ENCODE peak calls at places on chromosomes 7 and 10, in eight cellular contexts. C is GM12878, J is upper lobe of left lung, A is testis, I is A549, O is body of pancreas, M is heart left ventricle, F is Peyer's patch. B is an unnamed sample.

GRCh38 chr10:35898722-35899485 is 256.8 kb upstream of the FZD8 start:
- DNase-seq in C (no peak), J (no peak), A (peak), I (no peak), O (no peak), M (peak), F (no peak), B (peak)

GRCh38 chr7:152904698-152905097 is 145.1 kb downstream of the ACTR3B start:
- DNase-seq in C (no peak), J (no peak), A (no peak), I (no peak), O (no peak), M (no peak), F (no peak), B (no peak)

GRCh38 chr10:81848514-81848913 is 26.5 kb upstream of the NRG3 start:
- DNase-seq in C (no peak), J (no peak), A (no peak), I (no peak), O (no peak), M (no peak), F (no peak), B (no peak)

GRCh38 chr7:31957756-31958155 is 112.5 kb downstream of the PDE1C start:
- DNase-seq in C (no peak), J (no peak), A (no peak), I (no peak), O (no peak), M (no peak), F (no peak), B (no peak)

GRCh38 chr10:44243851-44244502 is 140.9 kb downstream of the CXCL12 start:
- DNase-seq in C (no peak), J (no peak), A (no peak), I (no peak), O (no peak), M (no peak), F (no peak), B (no peak)

GRCh38 chr10:131822013-131822693 is 78.7 kb upstream of the PPP2R2D start:
- DNase-seq in C (no peak), J (peak), A (peak), I (no peak), O (no peak), M (no peak), F (no peak), B (no peak)

GRCh38 chr7:94003446-94004023 is 620 bp downstream of the BET1 start:
- DNase-seq in C (no peak), J (no peak), A (no peak), I (peak), O (peak), M (no peak), F (no peak), B (no peak)

GRCh38 chr7:36638140-36638539 is 86.2 kb downstream of the AOAH start:
- DNase-seq in C (no peak), J (no peak), A (no peak), I (no peak), O (no peak), M (no peak), F (no peak), B (no peak)

GRCh38 chr7:7738622-7739021 is 20.2 kb upstream of the RPA3 start:
- DNase-seq in C (no peak), J (no peak), A (no peak), I (no peak), O (no peak), M (no peak), F (no peak), B (no peak)

GRCh38 chr10:6401562-6402348 is 178.3 kb downstream of the PRKCQ start:
- DNase-seq in C (peak), J (peak), A (peak), I (peak), O (peak), M (peak), F (peak), B (peak)

GRCh38 chr7:104928721-104929400 is 85.1 kb upstream of the KMT2E start:
- DNase-seq in C (no peak), J (no peak), A (no peak), I (no peak), O (no peak), M (no peak), F (no peak), B (no peak)

GRCh38 chr10:70551491-70551890 is 51.0 kb downstream of the PRF1 start:
- DNase-seq in C (no peak), J (no peak), A (no peak), I (no peak), O (no peak), M (no peak), F (no peak), B (no peak)

GRCh38 chr7:7208524-7208923 is 26.2 kb downstream of the C1GALT1 start:
- DNase-seq in C (no peak), J (no peak), A (no peak), I (no peak), O (no peak), M (no peak), F (no peak), B (no peak)

GRCh38 chr10:50679149-50679548 is 55.4 kb upstream of the SGMS1 start:
- DNase-seq in C (no peak), J (no peak), A (no peak), I (no peak), O (no peak), M (no peak), F (no peak), B (no peak)

GRCh38 chr10:124654686-124655085 is 89.5 kb downstream of the FAM53B start:
- DNase-seq in C (no peak), J (no peak), A (no peak), I (no peak), O (no peak), M (peak), F (no peak), B (peak)

GRCh38 chr7:79454325-79454960 is 976 bp upstream of the MAGI2 start:
- DNase-seq in C (no peak), J (peak), A (peak), I (no peak), O (no peak), M (peak), F (no peak), B (peak)

GRCh38 chr10:58952747-58953466 is 223.5 kb upstream of the PHYHIPL start:
- DNase-seq in C (peak), J (no peak), A (peak), I (peak), O (peak), M (no peak), F (no peak), B (no peak)

GRCh38 chr10:17665742-17666141 is 21.8 kb downstream of the STAM start:
- DNase-seq in C (no peak), J (no peak), A (no peak), I (no peak), O (no peak), M (no peak), F (no peak), B (no peak)

GRCh38 chr10:24202181-24202570 is 6.8 kb upstream of the KIAA1217 start:
- DNase-seq in C (no peak), J (no peak), A (no peak), I (no peak), O (peak), M (no peak), F (no peak), B (no peak)

GRCh38 chr10:113709221-113709838 is 29.6 kb downstream of the CASP7 start:
- DNase-seq in C (no peak), J (no peak), A (no peak), I (no peak), O (no peak), M (no peak), F (no peak), B (no peak)

GRCh38 chr7:15332962-15333361 is 228.9 kb downstream of the AGMO start:
- DNase-seq in C (no peak), J (no peak), A (no peak), I (no peak), O (no peak), M (no peak), F (no peak), B (no peak)

GRCh38 chr7:1340031-1340430 is 107.4 kb downstream of the UNCX start:
- DNase-seq in C (no peak), J (no peak), A (no peak), I (no peak), O (no peak), M (no peak), F (no peak), B (no peak)

GRCh38 chr10:116780691-116781205 is 38.4 kb upstream of the HSPA12A start:
- DNase-seq in C (no peak), J (no peak), A (no peak), I (no peak), O (no peak), M (no peak), F (no peak), B (no peak)

GRCh38 chr7:114273218-114273617 is 141.4 kb upstream of the FOXP2 start:
- DNase-seq in C (no peak), J (no peak), A (no peak), I (no peak), O (no peak), M (no peak), F (no peak), B (no peak)

GRCh38 chr7:43249808-43250145 is 137.3 kb downstream of the HECW1 start:
- DNase-seq in C (no peak), J (no peak), A (no peak), I (no peak), O (no peak), M (no peak), F (no peak), B (no peak)

GRCh38 chr10:60172363-60172990 is 217.2 kb downstream of the ANK3 start:
- DNase-seq in C (no peak), J (no peak), A (no peak), I (no peak), O (no peak), M (no peak), F (no peak), B (peak)

GRCh38 chr10:49498465-49498864 is 40.5 kb downstream of the ERCC6 start:
- DNase-seq in C (no peak), J (no peak), A (no peak), I (no peak), O (no peak), M (no peak), F (no peak), B (no peak)

GRCh38 chr7:101733713-101734475 is 83.5 kb upstream of the CUX1 start:
- DNase-seq in C (no peak), J (peak), A (peak), I (no peak), O (peak), M (no peak), F (no peak), B (no peak)

GRCh38 chr7:128303133-128303532 is 40.6 kb downstream of the RBM28 start:
- DNase-seq in C (no peak), J (no peak), A (no peak), I (no peak), O (no peak), M (no peak), F (no peak), B (no peak)

GRCh38 chr10:132135398-132135872 is 51.3 kb upstream of the DPYSL4 start:
- DNase-seq in C (no peak), J (no peak), A (no peak), I (no peak), O (no peak), M (peak), F (no peak), B (no peak)

GRCh38 chr7:117152213-117153007 is 170.4 kb downstream of the WNT2 start:
- DNase-seq in C (no peak), J (no peak), A (no peak), I (no peak), O (no peak), M (no peak), F (no peak), B (no peak)

GRCh38 chr10:103949728-103950127 is 17.2 kb upstream of the SLK start:
- DNase-seq in C (no peak), J (no peak), A (no peak), I (no peak), O (no peak), M (no peak), F (no peak), B (no peak)

GRCh38 chr10:86653379-86653778 is 968 bp upstream of the OPN4 start:
- DNase-seq in C (no peak), J (peak), A (no peak), I (no peak), O (no peak), M (no peak), F (no peak), B (peak)

GRCh38 chr7:133344275-133344674 is 91.4 kb downstream of the EXOC4 start:
- DNase-seq in C (no peak), J (no peak), A (no peak), I (peak), O (no peak), M (no peak), F (no peak), B (no peak)

GRCh38 chr7:139602143-139602722 is 78.7 kb downstream of the CLEC2L start:
- DNase-seq in C (no peak), J (no peak), A (no peak), I (peak), O (no peak), M (no peak), F (no peak), B (no peak)

GRCh38 chr7:41696323-41696916 is 6.5 kb downstream of the INHBA start:
- DNase-seq in C (no peak), J (peak), A (peak), I (peak), O (peak), M (peak), F (peak), B (no peak)

GRCh38 chr7:47458057-47458456 is 123.9 kb downstream of the TNS3 start:
- DNase-seq in C (no peak), J (peak), A (peak), I (no peak), O (peak), M (peak), F (no peak), B (no peak)

GRCh38 chr7:13099197-13099795 is 411.9 kb downstream of the ARL4A start:
- DNase-seq in C (no peak), J (no peak), A (no peak), I (no peak), O (no peak), M (no peak), F (no peak), B (no peak)

GRCh38 chr7:90459888-90460287 is 9.6 kb upstream of the PTTG1IP2 start:
- DNase-seq in C (no peak), J (no peak), A (no peak), I (peak), O (no peak), M (no peak), F (no peak), B (no peak)
- TF ChIP-seq CTCF in C (peak), J (no peak), A (no peak), I (no peak), O (no peak), M (no peak), F (no peak), B (no peak)

GRCh38 chr7:2634265-2635145 is 2.7 kb downstream of the TTYH3 start:
- DNase-seq in C (no peak), J (no peak), A (no peak), I (no peak), O (no peak), M (no peak), F (no peak), B (no peak)

GRCh38 chr7:2637066-2637471 is 5.3 kb downstream of the TTYH3 start:
- DNase-seq in C (no peak), J (no peak), A (peak), I (no peak), O (no peak), M (no peak), F (no peak), B (no peak)

GRCh38 chr7:2637505-2638223 is 5.9 kb downstream of the TTYH3 start:
- DNase-seq in C (peak), J (peak), A (peak), I (no peak), O (no peak), M (peak), F (peak), B (no peak)

GRCh38 chr7:2635148-2635668 is 3.4 kb downstream of the TTYH3 start:
- DNase-seq in C (no peak), J (no peak), A (no peak), I (no peak), O (no peak), M (no peak), F (no peak), B (no peak)

GRCh38 chr7:2635810-2636701 is 4.3 kb downstream of the TTYH3 start:
- DNase-seq in C (no peak), J (no peak), A (peak), I (no peak), O (peak), M (peak), F (no peak), B (no peak)
- TF ChIP-seq POLR2A in C (no peak), J (no peak), A (no peak), I (no peak), O (peak), M (no peak), F (no peak), B (no peak)

GRCh38 chr7:108384721-108385483 is 71.3 kb downstream of the NRCAM start:
- DNase-seq in C (no peak), J (no peak), A (no peak), I (no peak), O (no peak), M (no peak), F (no peak), B (no peak)
- TF ChIP-seq CTCF in C (peak), J (no peak), A (no peak), I (peak), O (no peak), M (no peak), F (no peak), B (no peak)

GRCh38 chr7:107754642-107755041 is 10.7 kb downstream of the CBLL1 start:
- DNase-seq in C (no peak), J (no peak), A (no peak), I (no peak), O (no peak), M (no peak), F (no peak), B (no peak)

DNA sequence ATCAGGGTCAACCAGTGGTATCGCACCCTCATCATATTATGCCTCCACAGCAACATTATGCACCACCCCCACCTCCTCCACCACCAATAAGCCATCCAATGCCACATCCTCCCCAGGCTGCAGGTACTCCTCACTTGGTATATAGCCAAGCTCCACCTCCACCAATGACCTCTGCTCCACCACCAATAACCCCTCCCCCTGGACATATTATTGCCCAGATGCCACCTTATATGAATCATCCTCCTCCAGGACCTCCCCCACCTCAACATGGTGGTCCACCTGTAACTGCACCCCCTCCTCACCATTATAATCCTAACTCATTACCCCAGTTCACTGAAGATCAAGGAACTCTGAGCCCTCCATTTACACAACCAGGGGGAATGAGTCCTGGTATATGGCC is 14.7 kb downstream of the CBLL1 start:
- DNase-seq in C (no peak), J (no peak), A (no peak), I (no peak), O (no peak), M (no peak), F (no peak), B (no peak)
- TF ChIP-seq POLR2A in C (no peak), J (no peak), A (no peak), I (no peak), O (no peak), M (no peak), F (no peak), B (no peak)

GRCh38 chr10:79438021-79438698 is 7.3 kb downstream of the ZCCHC24 start:
- DNase-seq in C (no peak), J (no peak), A (no peak), I (no peak), O (no peak), M (no peak), F (no peak), B (no peak)
- TF ChIP-seq CTCF in C (no peak), J (no peak), A (peak), I (no peak), O (no peak), M (peak), F (peak), B (peak)

DNA sequence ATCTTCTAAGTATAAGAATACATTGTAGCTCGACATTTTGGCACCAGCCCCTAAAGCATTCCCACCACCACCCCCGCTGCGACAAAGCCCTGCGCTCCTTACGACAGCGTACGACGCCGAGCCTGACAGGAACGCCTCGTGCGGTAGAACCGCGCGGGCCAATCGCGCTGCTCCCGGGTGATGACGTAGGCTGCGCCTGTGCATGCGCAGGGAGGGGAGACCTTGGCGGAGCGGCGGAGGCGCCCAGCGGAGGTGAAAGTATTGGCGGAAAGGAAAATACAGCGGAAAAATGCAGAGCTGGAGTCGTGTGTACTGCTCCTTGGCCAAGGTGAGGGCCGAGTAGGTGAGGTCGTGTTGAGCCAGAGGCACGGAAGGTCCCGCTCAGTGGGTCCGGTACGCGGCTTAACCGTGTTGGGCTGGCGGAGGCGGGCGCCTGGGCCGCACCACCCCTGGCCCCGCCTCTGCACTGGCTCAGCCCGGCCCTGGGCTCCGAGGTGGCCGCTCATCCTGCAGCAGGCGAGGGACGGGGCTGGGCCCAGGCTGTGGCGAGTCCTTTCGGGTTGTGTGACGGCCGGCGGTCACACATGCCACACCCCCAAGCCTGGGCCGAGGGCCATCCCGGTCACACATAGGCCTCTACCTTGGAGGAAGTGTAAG is at the start of gene DLD:
- DNase-seq in C (peak), J (peak), A (peak), I (peak), O (peak), M (peak), F (peak), B (peak)
- TF ChIP-seq POLR2A in C (peak), J (no peak), A (peak), I (peak), O (peak), M (peak), F (peak), B (peak)